ENCODE peak calls at places on chromosome 1, in five cellular contexts. N, M, C, I and J are unnamed samples.

GRCh38 chr1:202958544-202959275 is 598 bp upstream of the ADIPOR1 start:
- DNase-seq in N (no peak), M (no peak), C (no peak), I (no peak), J (peak; percentile 52)

GRCh38 chr1:224894915-224895314 is 34.6 kb upstream of the DNAH14 start:
- DNase-seq in N (no peak), M (no peak), C (peak; percentile 61), I (no peak), J (no peak)

GRCh38 chr1:201542166-201543045 is 3.5 kb downstream of the NAV1 start:
- DNase-seq in N (no peak), M (no peak), C (no peak), I (no peak), J (no peak)

GRCh38 chr1:56382890-56383289 is 196.5 kb downstream of the PLPP3 start:
- DNase-seq in N (no peak), M (no peak), C (no peak), I (no peak), J (no peak)

GRCh38 chr1:6723621-6724428 is 22.2 kb upstream of the DNAJC11 start:
- DNase-seq in N (no peak), M (no peak), C (no peak), I (no peak), J (no peak)

GRCh38 chr1:41318135-41318534 is 43.1 kb upstream of the FOXO6 start:
- DNase-seq in N (no peak), M (no peak), C (no peak), I (no peak), J (no peak)

GRCh38 chr1:181482001-181482430 is 1.3 kb upstream of the CACNA1E start:
- DNase-seq in N (no peak), M (no peak), C (no peak), I (no peak), J (no peak)

GRCh38 chr1:7760245-7760644 is 10.9 kb upstream of the VAMP3 start:
- DNase-seq in N (no peak), M (no peak), C (no peak), I (no peak), J (no peak)

GRCh38 chr1:168803696-168804510 is 74.9 kb upstream of the DPT start:
- DNase-seq in N (no peak), M (no peak), C (peak; percentile 6), I (no peak), J (no peak)

GRCh38 chr1:22876359-22877111 is 96.1 kb downstream of the LACTBL1 start:
- DNase-seq in N (no peak), M (no peak), C (no peak), I (no peak), J (no peak)

GRCh38 chr1:228781161-228781771 is 46.0 kb downstream of the RHOU start:
- DNase-seq in N (no peak), M (no peak), C (no peak), I (no peak), J (no peak)

GRCh38 chr1:25906644-25907300 is 553 bp upstream of the STMN1 start:
- DNase-seq in N (peak; percentile 47), M (peak; percentile 24), C (no peak), I (no peak), J (no peak)

GRCh38 chr1:156963621-156964020 is 43.2 kb downstream of the LRRC71 start:
- DNase-seq in N (peak; percentile 63), M (peak; percentile 43), C (no peak), I (no peak), J (no peak)

GRCh38 chr1:226995064-226995965 is 55.2 kb downstream of the COQ8A start:
- DNase-seq in N (no peak), M (no peak), C (peak; percentile 22), I (no peak), J (no peak)

GRCh38 chr1:182120411-182121258 is 59.1 kb upstream of the ZNF648 start:
- DNase-seq in N (no peak), M (no peak), C (no peak), I (no peak), J (no peak)

GRCh38 chr1:211630236-211631081 is 45.0 kb downstream of the NEK2 start:
- DNase-seq in N (no peak), M (no peak), C (no peak), I (no peak), J (no peak)
- H3K27me3 ChIP-seq in N (no peaks in the 10 kb centered on the region), M (no peaks in the 10 kb centered on the region), C (no peaks in the 10 kb centered on the region), I (no peaks in the 10 kb centered on the region), J (no peaks in the 10 kb centered on the region)

GRCh38 chr1:15156807-15157380 is 3.3 kb downstream of the TMEM51 start:
- DNase-seq in N (no peak), M (no peak), C (no peak), I (no peak), J (no peak)

GRCh38 chr1:15155760-15156743 is 2.5 kb downstream of the TMEM51 start:
- DNase-seq in N (no peak), M (no peak), C (no peak), I (no peak), J (no peak)

GRCh38 chr1:15159166-15159555 is 5.6 kb downstream of the TMEM51 start:
- DNase-seq in N (no peak), M (no peak), C (no peak), I (no peak), J (no peak)

GRCh38 chr1:15157524-15158399 is 4.2 kb downstream of the TMEM51 start:
- DNase-seq in N (no peak), M (no peak), C (no peak), I (no peak), J (no peak)

GRCh38 chr1:15158506-15159165 is 5.1 kb downstream of the TMEM51 start:
- DNase-seq in N (no peak), M (no peak), C (no peak), I (no peak), J (no peak)
- H3K4me1 ChIP-seq in N (peaks cover 4% of the 10 kb centered on the region), M (peaks cover 34% of the 10 kb centered on the region), C (peaks cover 2% of the 10 kb centered on the region), I (peaks cover 3% of the 10 kb centered on the region), J (peaks cover 14% of the 10 kb centered on the region)

DNA sequence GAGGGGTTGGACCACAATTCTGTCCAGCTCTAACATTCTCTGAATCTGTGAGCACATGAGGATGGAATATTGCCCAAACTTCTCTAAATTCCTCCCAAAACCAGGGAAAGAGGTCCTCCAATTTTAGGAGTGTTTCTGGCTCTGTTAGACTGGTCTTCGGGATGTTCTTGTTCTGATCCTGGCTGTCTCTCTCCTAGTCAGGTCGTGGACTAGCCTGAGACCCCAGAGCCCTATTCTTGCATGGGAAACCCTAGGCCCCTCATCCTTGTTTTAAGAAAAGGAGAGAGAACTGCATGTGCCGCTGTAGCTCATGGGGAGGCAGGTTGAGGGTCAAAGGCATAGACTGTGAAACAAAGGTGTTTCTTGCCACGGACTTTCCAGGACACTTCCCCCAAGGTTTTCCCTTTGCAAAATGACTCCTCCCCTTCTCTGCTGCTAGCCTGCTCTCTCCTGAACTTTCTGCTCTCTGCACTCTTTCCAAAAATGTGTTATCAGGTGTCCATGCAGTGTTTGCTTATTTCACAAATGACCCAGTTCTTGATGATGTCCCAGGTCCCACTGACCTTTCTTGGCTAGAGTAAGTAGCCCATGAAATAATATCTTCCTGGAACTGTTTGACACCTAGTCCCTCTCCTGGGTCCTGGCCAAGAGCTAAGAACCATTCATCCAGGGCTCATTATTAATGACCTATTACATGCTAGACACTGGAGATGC is 29.3 kb upstream of the RD3 start:
- DNase-seq in N (no peak), M (no peak), C (no peak), I (no peak), J (no peak)
- H3K36me3 ChIP-seq in N (no peaks in the 10 kb centered on the region), M (no peaks in the 10 kb centered on the region), C (no peaks in the 10 kb centered on the region), I (no peaks in the 10 kb centered on the region), J (no peaks in the 10 kb centered on the region)

GRCh38 chr1:23903754-23904153 is 9.4 kb downstream of the CNR2 start:
- DNase-seq in N (no peak), M (no peak), C (no peak), I (no peak), J (no peak)
- H3K27me3 ChIP-seq in N (peaks cover 30% of the 10 kb centered on the region), M (peaks cover 16% of the 10 kb centered on the region), C (peaks cover 21% of the 10 kb centered on the region), I (no peaks in the 10 kb centered on the region), J (no peaks in the 10 kb centered on the region)

GRCh38 chr1:167721617-167722151 is at the start of gene MPZL1:
- DNase-seq in N (peak; percentile 97), M (peak; percentile 96), C (peak; percentile 92), I (peak; percentile 71), J (peak; percentile 93)

GRCh38 chr1:167723707-167724323 is 2.0 kb downstream of the MPZL1 start:
- DNase-seq in N (no peak), M (no peak), C (no peak), I (no peak), J (no peak)

GRCh38 chr1:167720965-167721616 is 691 bp upstream of the MPZL1 start:
- DNase-seq in N (peak; percentile 72), M (no peak), C (no peak), I (no peak), J (peak; percentile 10)

GRCh38 chr1:167722870-167723251 is 1.1 kb downstream of the MPZL1 start:
- DNase-seq in N (no peak), M (no peak), C (no peak), I (no peak), J (no peak)

DNA sequence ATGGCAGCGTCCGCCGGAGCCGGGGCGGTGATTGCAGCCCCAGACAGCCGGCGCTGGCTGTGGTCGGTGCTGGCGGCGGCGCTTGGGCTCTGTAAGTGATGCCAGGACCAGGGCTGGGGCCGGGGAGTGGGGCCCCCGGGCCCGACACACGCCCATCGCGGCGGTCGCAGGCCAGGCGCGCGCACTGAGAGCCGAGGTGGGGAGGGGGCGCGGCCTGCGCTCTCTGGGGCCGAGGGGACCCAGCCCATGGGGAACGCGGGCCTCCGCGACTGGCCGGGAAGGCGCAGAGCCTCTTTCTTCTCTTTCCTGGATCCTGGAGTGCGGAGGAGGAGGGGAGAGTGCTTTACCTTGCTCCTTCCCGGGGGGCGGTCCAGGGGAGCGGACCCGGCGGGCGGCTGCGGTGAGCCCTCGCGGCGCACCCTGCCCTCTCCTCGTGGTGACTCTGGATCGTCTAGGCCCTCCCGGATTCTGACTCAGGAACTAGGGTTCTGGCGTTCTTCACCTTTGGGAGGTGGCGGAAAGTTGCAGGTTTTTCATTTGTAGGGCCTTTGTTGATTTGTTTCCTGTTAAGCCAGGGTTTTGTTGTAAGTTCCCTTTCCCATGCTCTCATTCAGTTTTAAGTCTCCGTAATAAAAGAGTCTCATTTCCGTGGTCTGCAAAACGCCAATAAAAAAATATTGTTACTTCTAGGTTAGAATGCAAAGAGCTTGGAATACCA is 529 bp downstream of the MPZL1 start:
- DNase-seq in N (peak; percentile 59), M (no peak), C (no peak), I (no peak), J (peak; percentile 33)
- H3K4me1 ChIP-seq in N (peaks cover under 1% of the 10 kb centered on the region), M (peaks cover 45% of the 10 kb centered on the region), C (no peaks in the 10 kb centered on the region), I (peaks cover 25% of the 10 kb centered on the region), J (peaks cover 32% of the 10 kb centered on the region)

DNA sequence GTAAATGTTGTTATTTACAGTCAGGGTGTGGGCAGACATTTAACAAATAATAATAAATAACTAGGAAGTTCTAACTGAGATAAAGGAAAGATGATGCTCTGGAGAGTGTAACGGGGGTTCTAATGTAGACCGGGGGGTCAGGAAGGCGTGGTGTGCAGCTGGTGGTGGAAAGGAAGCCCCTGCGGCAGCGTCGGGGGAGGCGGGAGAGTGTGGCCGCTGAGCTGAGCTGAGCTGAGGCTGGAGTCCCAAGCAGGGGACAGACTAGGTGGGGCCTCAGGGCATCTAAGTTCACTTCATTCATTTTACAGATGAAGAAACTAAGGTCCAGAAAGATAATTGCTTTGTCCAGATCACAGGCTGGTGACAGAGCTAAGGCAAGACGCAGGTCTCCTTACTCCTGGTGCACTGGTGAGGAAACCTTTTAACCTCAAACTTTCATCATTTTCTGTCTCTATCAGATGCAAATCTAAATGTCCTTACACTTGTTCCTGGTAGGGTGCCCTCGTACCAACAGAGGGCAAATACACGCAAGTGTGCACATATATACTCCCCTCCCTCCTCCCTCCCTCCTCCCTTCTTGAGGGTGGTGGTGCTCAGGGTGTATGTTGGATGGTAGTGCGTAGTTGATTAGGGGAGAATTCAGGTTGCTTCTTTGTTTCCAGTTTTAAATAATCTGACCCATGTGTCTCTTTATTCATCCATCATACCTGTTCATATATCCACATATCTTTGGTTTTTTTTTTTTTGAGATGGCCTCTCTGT is 44.2 kb downstream of the KIF26B start:
- DNase-seq in N (no peak), M (no peak), C (no peak), I (no peak), J (no peak)
- H3K36me3 ChIP-seq in N (no peaks in the 10 kb centered on the region), M (no peaks in the 10 kb centered on the region), C (no peaks in the 10 kb centered on the region), I (no peaks in the 10 kb centered on the region), J (no peaks in the 10 kb centered on the region)